ENCODE peak calls at places on chromosomes 11 and 22, in six cellular contexts. F is neuronal stem cell; L is stomach; V is neural progenitor cell; R is fibroblast of lung; J is CD4-positive, alpha-beta memory T cell. A is an unnamed sample.

GRCh38 chr11:116840224-116840745 is 2.9 kb upstream of the APOA1 start:
- DNase-seq in F (no peak), L (no peak), V (peak; percentile 41), R (no peak), J (no peak), A (no peak)

GRCh38 chr11:126360049-126360446 is 4.6 kb downstream of the ST3GAL4 start:
- DNase-seq in F (no peak), L (no peak), V (no peak), R (no peak), J (no peak), A (no peak)

GRCh38 chr11:33775832-33776231 is 1.5 kb upstream of the FBXO3 start:
- DNase-seq in F (no peak), L (no peak), V (no peak), R (peak; percentile 21), J (no peak), A (no peak)

GRCh38 chr11:61514050-61514917 is 5.7 kb downstream of the LRRC10B start:
- DNase-seq in F (no peak), L (no peak), V (peak; percentile 38), R (no peak), J (no peak), A (no peak)

GRCh38 chr11:87934182-87934581 is 241.1 kb downstream of the RAB38 start:
- DNase-seq in F (no peak), L (no peak), V (no peak), R (no peak), J (no peak), A (no peak)

GRCh38 chr11:82216927-82217570 is 516.6 kb downstream of the FAM181B start:
- DNase-seq in F (no peak), L (no peak), V (no peak), R (no peak), J (no peak), A (no peak)

GRCh38 chr11:45885274-45885920 is at the start of gene MAPK8IP1:
- DNase-seq in F (peak; percentile 71), L (peak; percentile 62), V (peak; percentile 94), R (no peak), J (peak; percentile 58), A (peak; percentile 56)

GRCh38 chr22:48488611-48489456 is 1338.8 kb downstream of the BRD1 start:
- DNase-seq in F (peak; percentile 66), L (no peak), V (peak; percentile 89), R (no peak), J (no peak), A (no peak)

GRCh38 chr11:126638663-126639062 is 283.2 kb downstream of the ST3GAL4 start:
- DNase-seq in F (no peak), L (no peak), V (no peak), R (peak; percentile 30), J (no peak), A (no peak)

GRCh38 chr11:130023204-130023603 is 20.6 kb upstream of the PRDM10 start:
- DNase-seq in F (no peak), L (no peak), V (no peak), R (peak; percentile 78), J (no peak), A (no peak)

GRCh38 chr11:102359372-102359771 is 12.4 kb downstream of the BIRC2 start:
- DNase-seq in F (no peak), L (no peak), V (no peak), R (no peak), J (no peak), A (no peak)

GRCh38 chr11:113862430-113862829 is 12.9 kb downstream of the USP28 start:
- DNase-seq in F (no peak), L (no peak), V (peak; percentile 48), R (peak; percentile 59), J (no peak), A (no peak)

GRCh38 chr11:124762077-124762623 is at the start of gene ESAM:
- DNase-seq in F (no peak), L (peak; percentile 76), V (peak; percentile 72), R (no peak), J (peak; percentile 60), A (peak; percentile 33)

GRCh38 chr22:38133331-38133730 is 22.8 kb upstream of the BAIAP2L2 start:
- DNase-seq in F (no peak), L (no peak), V (no peak), R (no peak), J (no peak), A (no peak)

GRCh38 chr11:111691176-111691575 is 75.0 kb downstream of the PPP2R1B start:
- DNase-seq in F (no peak), L (no peak), V (no peak), R (no peak), J (no peak), A (no peak)

DNA sequence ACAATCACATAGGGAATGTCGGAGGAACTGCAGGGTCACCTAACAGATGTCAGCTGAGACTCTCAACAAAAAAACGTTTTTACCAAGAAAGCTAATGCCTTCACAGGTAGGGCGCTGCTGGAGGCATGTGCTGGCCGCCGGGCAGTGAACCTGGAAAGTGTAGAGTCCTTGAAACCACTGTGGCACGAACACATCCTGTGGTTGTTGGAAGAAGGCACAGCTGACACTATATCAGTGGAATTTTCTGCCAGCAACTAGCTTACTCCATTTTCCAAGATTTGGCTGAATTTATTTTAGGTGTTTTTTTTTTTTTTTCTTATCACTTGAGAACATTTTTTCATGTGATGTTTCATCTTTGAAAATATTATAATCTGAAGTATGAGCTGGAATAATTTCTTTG is 14.2 kb downstream of the TRMU start:
- DNase-seq in F (no peak), L (no peak), V (no peak), R (peak; percentile 66), J (no peak), A (peak; percentile 46)
- H3K36me3 ChIP-seq in F (peaks cover 99% of the 10 kb centered on the region), L (peaks cover 93% of the 10 kb centered on the region), V (no peaks in the 10 kb centered on the region), R (peaks cover 33% of the 10 kb centered on the region), J (peaks cover 85% of the 10 kb centered on the region), A (peaks cover 32% of the 10 kb centered on the region)

GRCh38 chr11:49533204-49533603 is 324.8 kb upstream of the FOLH1 start:
- DNase-seq in F (no peak), L (no peak), V (no peak), R (no peak), J (no peak), A (no peak)
- H3K36me3 ChIP-seq in F (no peaks in the 10 kb centered on the region), L (no peaks in the 10 kb centered on the region), V (no peaks in the 10 kb centered on the region), R (no peaks in the 10 kb centered on the region), J (no peaks in the 10 kb centered on the region), A (no peaks in the 10 kb centered on the region)

GRCh38 chr11:118597556-118597955 is 9.9 kb upstream of the PHLDB1 start:
- DNase-seq in F (no peak), L (peak; percentile 21), V (no peak), R (no peak), J (no peak), A (no peak)
- H3K36me3 ChIP-seq in F (peaks cover 98% of the 10 kb centered on the region), L (peaks cover 75% of the 10 kb centered on the region), V (peaks cover 22% of the 10 kb centered on the region), R (peaks cover 21% of the 10 kb centered on the region), J (peaks cover 63% of the 10 kb centered on the region), A (peaks cover 97% of the 10 kb centered on the region)

DNA sequence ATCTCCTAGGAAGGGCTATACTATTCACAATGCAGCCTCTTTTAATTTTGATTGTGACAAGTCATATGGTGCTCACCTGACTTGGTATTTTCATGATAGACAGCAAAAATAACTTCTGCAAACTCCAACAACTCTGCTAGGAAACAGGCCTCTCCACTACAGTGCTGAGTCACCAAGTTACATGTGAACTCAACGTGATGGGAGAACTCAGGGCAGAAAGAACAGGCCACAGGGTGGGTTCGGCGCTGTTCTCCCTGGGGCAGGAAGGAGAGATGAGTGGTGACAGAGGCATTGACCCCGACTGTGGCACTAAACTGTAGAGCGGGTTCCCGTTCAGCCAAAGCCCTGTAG is 76.6 kb upstream of the UCP3 start:
- DNase-seq in F (no peak), L (no peak), V (no peak), R (peak; percentile 54), J (no peak), A (no peak)
- H3K36me3 ChIP-seq in F (peaks cover 80% of the 10 kb centered on the region), L (peaks cover 48% of the 10 kb centered on the region), V (peaks cover 8% of the 10 kb centered on the region), R (peaks cover 2% of the 10 kb centered on the region), J (peaks cover 24% of the 10 kb centered on the region), A (peaks cover 23% of the 10 kb centered on the region)

DNA sequence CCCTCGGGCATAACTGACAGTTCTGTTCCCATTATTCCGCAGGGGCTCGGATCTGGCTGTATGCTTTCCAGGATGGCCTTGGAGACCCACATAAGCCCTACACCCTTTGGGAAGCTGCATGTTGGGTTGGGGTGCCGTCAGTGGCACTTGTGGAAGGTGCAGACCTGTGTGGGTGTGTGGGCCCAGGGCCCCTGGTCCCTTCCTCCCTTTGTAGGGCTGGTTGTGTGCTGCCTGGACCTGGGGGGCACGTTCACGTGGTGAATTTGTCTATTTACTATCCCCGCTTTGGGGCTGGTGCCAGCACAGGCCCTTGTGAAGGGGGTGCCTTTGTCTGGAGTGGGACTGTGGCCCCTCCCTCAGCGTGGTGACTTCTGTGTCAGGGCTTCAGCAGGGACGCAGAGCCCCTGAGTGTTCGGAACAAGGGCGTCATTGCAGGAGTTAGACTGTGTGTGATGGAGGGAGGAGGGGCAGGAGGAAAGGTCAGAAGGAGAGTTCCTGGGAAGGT is 15.0 kb upstream of the PPP6R3 start:
- DNase-seq in F (no peak), L (no peak), V (no peak), R (no peak), J (no peak), A (peak; percentile 54)
- H3K36me3 ChIP-seq in F (peaks cover 44% of the 10 kb centered on the region), L (peaks cover 10% of the 10 kb centered on the region), V (no peaks in the 10 kb centered on the region), R (no peaks in the 10 kb centered on the region), J (no peaks in the 10 kb centered on the region), A (no peaks in the 10 kb centered on the region)

GRCh38 chr11:86011175-86011574 is 57.7 kb downstream of the PICALM start:
- DNase-seq in F (no peak), L (no peak), V (no peak), R (no peak), J (no peak), A (no peak)

GRCh38 chr11:86013718-86014117 is 55.2 kb downstream of the PICALM start:
- DNase-seq in F (no peak), L (no peak), V (no peak), R (no peak), J (no peak), A (no peak)

GRCh38 chr11:86016451-86016850 is 52.4 kb downstream of the PICALM start:
- DNase-seq in F (no peak), L (no peak), V (no peak), R (no peak), J (no peak), A (no peak)

GRCh38 chr11:86015699-86016098 is 53.2 kb downstream of the PICALM start:
- DNase-seq in F (no peak), L (no peak), V (no peak), R (no peak), J (no peak), A (no peak)

DNA sequence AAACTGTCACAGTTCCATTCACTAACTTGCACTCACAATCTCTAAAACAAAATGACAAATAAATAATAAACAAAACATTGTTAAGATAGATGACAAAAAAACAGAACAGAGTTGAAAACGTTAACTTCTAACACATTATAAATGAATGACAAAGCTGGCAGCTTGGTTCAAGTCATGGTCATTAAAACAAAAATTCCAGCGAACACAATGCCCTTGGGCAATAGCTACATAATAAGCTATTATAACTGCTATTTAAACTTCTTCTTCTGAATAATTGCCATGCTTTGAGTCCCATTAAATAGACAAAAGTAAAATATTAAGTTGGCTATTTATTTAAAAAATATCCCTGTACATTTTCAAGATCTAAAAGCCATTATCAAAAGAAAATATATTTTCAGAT is 54.7 kb downstream of the PICALM start:
- DNase-seq in F (no peak), L (no peak), V (no peak), R (no peak), J (no peak), A (no peak)
- H3K36me3 ChIP-seq in F (peaks cover 88% of the 10 kb centered on the region), L (peaks cover 16% of the 10 kb centered on the region), V (no peaks in the 10 kb centered on the region), R (peaks cover 10% of the 10 kb centered on the region), J (peaks cover 29% of the 10 kb centered on the region), A (peaks cover 22% of the 10 kb centered on the region)

GRCh38 chr11:62610814-62611704 is 1.5 kb downstream of the EML3 start:
- DNase-seq in F (no peak), L (no peak), V (no peak), R (no peak), J (no peak), A (no peak)
- H3K36me3 ChIP-seq in F (peaks cover 21% of the 10 kb centered on the region), L (peaks cover 17% of the 10 kb centered on the region), V (no peaks in the 10 kb centered on the region), R (peaks cover 4% of the 10 kb centered on the region), J (peaks cover 37% of the 10 kb centered on the region), A (no peaks in the 10 kb centered on the region)

GRCh38 chr11:44134625-44135024 is 39.1 kb downstream of the EXT2 start:
- DNase-seq in F (no peak), L (no peak), V (no peak), R (no peak), J (no peak), A (no peak)
- H3K36me3 ChIP-seq in F (peaks cover 20% of the 10 kb centered on the region), L (peaks cover 13% of the 10 kb centered on the region), V (no peaks in the 10 kb centered on the region), R (peaks cover 4% of the 10 kb centered on the region), J (peaks cover 12% of the 10 kb centered on the region), A (peaks cover 13% of the 10 kb centered on the region)